ENCODE peak calls at places on chromosomes 2 and 18, in four cellular contexts. One of them, this sample, is unnamed.

GRCh38 chr18:67510831-67511230 is 5.7 kb downstream of the DSEL start:
- DNase-seq in K562: no peak
- DNase-seq in GM12878: no peak
- DNase-seq in HepG2: no peak
- DNase-seq in this sample: no peak

GRCh38 chr2:65708129-65708528 is 275.7 kb upstream of the SPRED2 start:
- DNase-seq in K562: no peak
- DNase-seq in GM12878: no peak
- DNase-seq in HepG2: no peak
- DNase-seq in this sample: no peak

GRCh38 chr2:4175343-4175742 is 472.0 kb downstream of the DCDC2C start:
- DNase-seq in K562: no peak
- DNase-seq in GM12878: no peak
- DNase-seq in HepG2: no peak
- DNase-seq in this sample: no peak

GRCh38 chr2:96832401-96832750 is 11.4 kb downstream of the ANKRD23 start:
- DNase-seq in K562: no peak
- DNase-seq in GM12878: no peak
- DNase-seq in HepG2: no peak
- DNase-seq in this sample: no peak

GRCh38 chr2:227398684-227399398 is 11.1 kb upstream of the SCYGR1 start:
- DNase-seq in K562: no peak
- DNase-seq in GM12878: no peak
- DNase-seq in HepG2: no peak
- DNase-seq in this sample: no peak

GRCh38 chr2:220269421-220269820 is 642.0 kb downstream of the SLC4A3 start:
- DNase-seq in K562: no peak
- DNase-seq in GM12878: no peak
- DNase-seq in HepG2: no peak
- DNase-seq in this sample: no peak

GRCh38 chr2:36536776-36537175 is 61.2 kb downstream of the FEZ2 start:
- DNase-seq in K562: no peak
- DNase-seq in GM12878: no peak
- DNase-seq in HepG2: no peak
- DNase-seq in this sample: no peak

GRCh38 chr2:190359896-190360376 is 16.5 kb downstream of the INPP1 start:
- DNase-seq in K562: no peak
- DNase-seq in GM12878: no peak
- DNase-seq in HepG2: peak; percentile 51
- DNase-seq in this sample: no peak

GRCh38 chr2:60352491-60353405 is 200.7 kb downstream of the BCL11A start:
- DNase-seq in K562: no peak
- DNase-seq in GM12878: no peak
- DNase-seq in HepG2: no peak
- DNase-seq in this sample: no peak

GRCh38 chr2:23384551-23385349 is at the start of gene KLHL29:
- DNase-seq in K562: peak; percentile 94
- DNase-seq in GM12878: no peak
- DNase-seq in HepG2: no peak
- DNase-seq in this sample: peak; percentile 62

GRCh38 chr2:230879891-230880290 is 15.1 kb downstream of the ITM2C start:
- DNase-seq in K562: no peak
- DNase-seq in GM12878: no peak
- DNase-seq in HepG2: no peak
- DNase-seq in this sample: no peak

GRCh38 chr2:145601306-145601925 is 1081.5 kb upstream of the ZEB2 start:
- DNase-seq in K562: no peak
- DNase-seq in GM12878: no peak
- DNase-seq in HepG2: no peak
- DNase-seq in this sample: no peak

GRCh38 chr2:224023188-224023587 is 15.9 kb downstream of the SERPINE2 start:
- DNase-seq in K562: no peak
- DNase-seq in GM12878: no peak
- DNase-seq in HepG2: peak; percentile 76
- DNase-seq in this sample: peak; percentile 40

GRCh38 chr2:199303814-199304213 is 153.9 kb downstream of the SATB2 start:
- DNase-seq in K562: no peak
- DNase-seq in GM12878: no peak
- DNase-seq in HepG2: no peak
- DNase-seq in this sample: no peak
- TF ChIP-seq POLR2AphosphoS2 in K562: no peak
- TF ChIP-seq POLR2AphosphoS2 in GM12878: no peak
- TF ChIP-seq POLR2AphosphoS2 in HepG2: no peak
- TF ChIP-seq POLR2AphosphoS2 in this sample: no peak

GRCh38 chr18:59779979-59780378 is 82.8 kb upstream of the CCBE1 start:
- DNase-seq in K562: no peak
- DNase-seq in GM12878: no peak
- DNase-seq in HepG2: no peak
- DNase-seq in this sample: no peak
- TF ChIP-seq ESRRA in K562: no peak
- TF ChIP-seq ESRRA in GM12878: no peak
- TF ChIP-seq ESRRA in HepG2: no peak
- TF ChIP-seq ESRRA in this sample: no peak

GRCh38 chr18:40012931-40013609 is 1942.0 kb upstream of the PIK3C3 start:
- DNase-seq in K562: no peak
- DNase-seq in GM12878: no peak
- DNase-seq in HepG2: no peak
- DNase-seq in this sample: no peak
- TF ChIP-seq POLR2AphosphoS2 in K562: no peak
- TF ChIP-seq POLR2AphosphoS2 in GM12878: no peak
- TF ChIP-seq POLR2AphosphoS2 in HepG2: no peak
- TF ChIP-seq POLR2AphosphoS2 in this sample: no peak

GRCh38 chr2:182023235-182023634 is 37.6 kb downstream of the PPP1R1C start:
- DNase-seq in K562: no peak
- DNase-seq in GM12878: no peak
- DNase-seq in HepG2: no peak
- DNase-seq in this sample: no peak
- TF ChIP-seq ESRRA in K562: no peak
- TF ChIP-seq ESRRA in GM12878: no peak
- TF ChIP-seq ESRRA in HepG2: no peak
- TF ChIP-seq ESRRA in this sample: no peak

GRCh38 chr2:214593723-214594122 is 182.9 kb downstream of the VWC2L start:
- DNase-seq in K562: no peak
- DNase-seq in GM12878: no peak
- DNase-seq in HepG2: peak; percentile 53
- DNase-seq in this sample: peak; percentile 69
- TF ChIP-seq POLR2AphosphoS2 in K562: no peak
- TF ChIP-seq POLR2AphosphoS2 in GM12878: no peak
- TF ChIP-seq POLR2AphosphoS2 in HepG2: no peak
- TF ChIP-seq POLR2AphosphoS2 in this sample: no peak

This sample was measured in A549.